ENCODE peak calls at places on chromosomes 6 and 20, in seven cellular contexts. Q, S, L, V, W, I and J are unnamed samples.

GRCh38 chr6:23547851-23548250 is 578.2 kb upstream of the NRSN1 start:
- DNase-seq in Q (no peak), S (no peak), L (no peak), V (peak; percentile 41), W (no peak), I (peak; percentile 57), J (peak; percentile 50)

GRCh38 chr6:132483779-132484679 is 28.9 kb downstream of the STX7 start:
- DNase-seq in Q (peak; percentile 80), S (peak; percentile 73), L (peak; percentile 45), V (peak; percentile 78), W (peak; percentile 84), I (peak; percentile 77), J (peak; percentile 76)

GRCh38 chr20:768426-768978 is at the start of gene SLC52A3:
- DNase-seq in Q (no peak), S (no peak), L (no peak), V (peak; percentile 80), W (no peak), I (peak; percentile 96), J (peak; percentile 58)

GRCh38 chr20:48827880-48828733 is at the start of gene PREX1:
- DNase-seq in Q (peak; percentile 63), S (peak; percentile 83), L (peak; percentile 99), V (peak; percentile 89), W (peak; percentile 95), I (peak; percentile 90), J (peak; percentile 80)

GRCh38 chr6:113172531-113172966 is 684.6 kb upstream of the MARCKS start:
- DNase-seq in Q (no peak), S (no peak), L (peak; percentile 10), V (no peak), W (no peak), I (no peak), J (no peak)

GRCh38 chr6:137775720-137776119 is 91.3 kb upstream of the TNFAIP3 start:
- DNase-seq in Q (no peak), S (no peak), L (no peak), V (no peak), W (no peak), I (no peak), J (no peak)

GRCh38 chr20:5511930-5512329 is 195.2 kb upstream of the PROKR2 start:
- DNase-seq in Q (no peak), S (no peak), L (no peak), V (no peak), W (no peak), I (no peak), J (no peak)

GRCh38 chr6:28978137-28978491 is 27.0 kb downstream of the ZNF311 start:
- DNase-seq in Q (no peak), S (no peak), L (no peak), V (no peak), W (no peak), I (peak; percentile 55), J (no peak)

GRCh38 chr20:41185013-41185757 is 47.8 kb downstream of the PLCG1 start:
- DNase-seq in Q (no peak), S (no peak), L (peak; percentile 52), V (no peak), W (no peak), I (no peak), J (peak; percentile 1)

GRCh38 chr6:142296975-142297604 is 4.7 kb upstream of the ADGRG6 start:
- DNase-seq in Q (no peak), S (no peak), L (no peak), V (peak; percentile 36), W (no peak), I (no peak), J (no peak)

GRCh38 chr6:6409397-6410030 is 89.1 kb upstream of the F13A1 start:
- DNase-seq in Q (no peak), S (no peak), L (no peak), V (peak; percentile 35), W (no peak), I (no peak), J (no peak)

GRCh38 chr20:57616143-57616951 is 3.9 kb downstream of the ZBP1 start:
- DNase-seq in Q (no peak), S (no peak), L (no peak), V (no peak), W (no peak), I (no peak), J (no peak)

GRCh38 chr20:54139188-54139587 is 34.6 kb downstream of the CYP24A1 start:
- DNase-seq in Q (peak; percentile 18), S (no peak), L (no peak), V (no peak), W (no peak), I (peak; percentile 64), J (no peak)

GRCh38 chr20:9467995-9468394 is 46.4 kb upstream of the LAMP5 start:
- DNase-seq in Q (no peak), S (peak; percentile 42), L (peak; percentile 44), V (peak; percentile 62), W (peak; percentile 5), I (peak; percentile 25), J (no peak)

GRCh38 chr20:3109350-3110302 is 25.1 kb upstream of the AVP start:
- DNase-seq in Q (no peak), S (no peak), L (no peak), V (no peak), W (no peak), I (no peak), J (no peak)

DNA sequence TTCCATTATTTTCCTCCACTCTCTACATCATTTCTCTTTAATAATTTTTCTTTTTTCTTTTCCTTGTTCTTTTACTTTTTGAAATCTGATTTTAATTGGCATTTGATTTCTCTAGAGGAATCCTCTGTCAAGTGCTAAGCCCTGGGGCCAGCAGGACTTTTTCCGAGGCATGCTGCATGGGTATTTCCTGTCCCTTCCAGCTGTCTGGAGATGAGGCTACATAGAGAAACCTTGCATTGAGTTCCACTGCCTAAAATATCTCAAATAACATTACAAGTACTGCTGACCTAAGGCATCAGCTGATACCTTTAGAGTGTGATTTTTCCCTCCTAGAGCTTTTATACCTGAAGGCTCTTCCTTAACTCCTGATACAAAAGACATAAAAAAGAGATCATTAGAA is 6.2 kb downstream of the RNF217 start:
- DNase-seq in Q (no peak), S (peak; percentile 21), L (no peak), V (peak; percentile 17), W (no peak), I (no peak), J (no peak)
- H2AFZ ChIP-seq in Q (no peak overlapping the region), S (no peak overlapping the region), L (no peak overlapping the region), V (no peak overlapping the region), W (no peak overlapping the region), I (no peak overlapping the region), J (no peak overlapping the region)

GRCh38 chr20:31717478-31717946 is 5.2 kb downstream of the BCL2L1 start:
- DNase-seq in Q (no peak), S (peak; percentile 68), L (no peak), V (no peak), W (no peak), I (no peak), J (no peak)

GRCh38 chr20:31718952-31719643 is 3.6 kb downstream of the BCL2L1 start:
- DNase-seq in Q (no peak), S (peak; percentile 49), L (no peak), V (peak; percentile 40), W (no peak), I (peak; percentile 87), J (peak; percentile 80)

GRCh38 chr20:31715766-31716165 is 6.9 kb downstream of the BCL2L1 start:
- DNase-seq in Q (no peak), S (no peak), L (no peak), V (no peak), W (no peak), I (no peak), J (no peak)

GRCh38 chr20:31716351-31716750 is 6.3 kb downstream of the BCL2L1 start:
- DNase-seq in Q (no peak), S (no peak), L (no peak), V (no peak), W (no peak), I (peak; percentile 58), J (no peak)

DNA sequence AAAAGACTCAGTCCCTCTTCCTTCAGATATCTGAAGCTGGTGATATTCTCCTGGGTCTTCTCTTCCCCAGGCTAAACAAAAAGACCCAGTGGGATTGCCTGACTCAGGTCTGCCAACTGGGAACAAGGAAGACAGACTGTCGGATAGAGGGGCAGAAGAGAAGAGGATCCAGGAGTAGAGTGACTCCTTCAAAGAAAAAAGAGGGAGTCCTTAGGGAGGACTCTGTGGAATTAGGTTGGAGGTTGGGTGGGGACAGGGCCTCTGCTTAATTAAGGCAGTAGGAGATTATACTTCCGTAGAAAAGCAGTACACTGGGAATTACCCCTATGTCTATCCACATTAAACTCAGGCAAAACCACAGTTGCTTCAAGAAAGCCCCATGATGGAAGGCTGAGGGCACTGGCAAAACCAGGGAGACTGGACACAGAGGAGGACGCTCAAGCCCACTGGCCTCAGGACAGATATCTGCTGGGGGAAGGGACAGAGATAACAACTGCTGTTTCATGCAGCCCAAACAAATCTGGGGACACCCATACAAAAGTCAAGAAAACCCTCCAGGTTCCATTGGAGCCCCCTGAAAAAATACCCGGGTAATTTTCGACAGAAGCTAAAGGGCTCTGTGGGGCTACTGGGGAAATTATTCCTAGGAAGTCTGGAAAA is 5.7 kb downstream of the BCL2L1 start:
- DNase-seq in Q (no peak), S (no peak), L (no peak), V (no peak), W (no peak), I (no peak), J (no peak)
- H3K4me3 ChIP-seq in Q (peak overlapping the region; percentile 18), S (peak overlapping the region; percentile 65), L (peak overlapping the region; percentile 81), V (no peak overlapping the region), W (peak overlapping the region; percentile 95), I (peak overlapping the region; percentile 95), J (no peak overlapping the region)

GRCh38 chr6:46956409-46956808 is 34.7 kb upstream of the ADGRF5 start:
- DNase-seq in Q (no peak), S (no peak), L (no peak), V (no peak), W (no peak), I (no peak), J (no peak)

GRCh38 chr6:46948699-46949098 is 27.0 kb upstream of the ADGRF5 start:
- DNase-seq in Q (no peak), S (no peak), L (no peak), V (no peak), W (no peak), I (no peak), J (no peak)

GRCh38 chr6:46949662-46950280 is 28.0 kb upstream of the ADGRF5 start:
- DNase-seq in Q (no peak), S (no peak), L (no peak), V (no peak), W (no peak), I (no peak), J (no peak)

GRCh38 chr6:46954819-46955520 is 33.2 kb upstream of the ADGRF5 start:
- DNase-seq in Q (no peak), S (no peak), L (no peak), V (peak; percentile 24), W (no peak), I (no peak), J (no peak)

DNA sequence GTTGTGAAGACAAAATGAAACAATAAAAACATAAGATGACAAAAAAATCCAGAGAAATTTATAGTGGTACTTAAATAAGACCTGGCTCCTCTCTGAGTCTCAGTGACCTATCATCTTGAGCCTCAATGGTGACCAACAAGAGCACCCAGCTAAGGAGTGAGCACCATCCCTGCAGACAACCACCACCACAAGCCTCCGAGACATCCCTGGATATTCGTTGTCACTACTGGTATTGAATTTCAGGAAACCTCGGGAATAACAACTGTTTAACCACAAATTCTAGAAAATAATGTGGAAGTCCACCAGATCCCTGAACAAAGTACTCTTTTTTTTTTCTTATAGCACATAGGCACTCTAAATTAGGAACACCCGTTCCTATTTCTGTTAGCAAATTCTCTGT is 32.2 kb upstream of the ADGRF5 start:
- DNase-seq in Q (no peak), S (no peak), L (no peak), V (no peak), W (no peak), I (no peak), J (no peak)
- H3K9me2 ChIP-seq in Q (no peaks in the 10 kb centered on the region), S (no peaks in the 10 kb centered on the region), L (no peaks in the 10 kb centered on the region), V (peaks cover 11% of the 10 kb centered on the region), W (no peaks in the 10 kb centered on the region), I (no peaks in the 10 kb centered on the region), J (no peaks in the 10 kb centered on the region)

GRCh38 chr6:161186173-161186769 is 87.6 kb downstream of the AGPAT4 start:
- DNase-seq in Q (peak; percentile 93), S (no peak), L (no peak), V (no peak), W (no peak), I (peak; percentile 69), J (no peak)
- H2AFZ ChIP-seq in Q (peak overlapping the region; percentile 2), S (no peak overlapping the region), L (no peak overlapping the region), V (no peak overlapping the region), W (no peak overlapping the region), I (peak overlapping the region; percentile 44), J (no peak overlapping the region)